ENCODE peak calls at places on chromosomes 12 and 14, in seven cellular contexts. I is testis; D is GM20000; E is fibroblast of the aortic adventitia; H is progenitor cell of endocrine pancreas; N is epithelial cell of esophagus; A is CD8-positive, alpha-beta T cell. C is an unnamed sample.

GRCh38 chr14:91402278-91403068 is 15.1 kb downstream of the CCDC88C start:
- DNase-seq in I (peak; percentile 81), D (no peak), E (peak; percentile 48), H (no peak), N (no peak), A (no peak), C (no peak)

GRCh38 chr14:93207468-93208308 is 632 bp downstream of the UBR7 start:
- DNase-seq in I (peak; percentile 56), D (peak; percentile 64), E (peak; percentile 51), H (peak; percentile 49), N (peak; percentile 55), A (peak; percentile 40), C (peak; percentile 57)

GRCh38 chr12:29795715-29796114 is 12.0 kb upstream of the TMTC1 start:
- DNase-seq in I (no peak), D (no peak), E (no peak), H (no peak), N (no peak), A (no peak), C (no peak)

GRCh38 chr12:110647669-110648068 is 33.7 kb downstream of the TCTN1 start:
- DNase-seq in I (no peak), D (no peak), E (no peak), H (no peak), N (no peak), A (peak; percentile 34), C (no peak)

GRCh38 chr14:38947343-38947742 is 155.7 kb downstream of the SEC23A start:
- DNase-seq in I (no peak), D (no peak), E (no peak), H (no peak), N (no peak), A (no peak), C (no peak)

GRCh38 chr14:51638071-51638944 is 13.4 kb upstream of the FRMD6 start:
- DNase-seq in I (peak; percentile 23), D (no peak), E (peak; percentile 68), H (no peak), N (no peak), A (no peak), C (no peak)

GRCh38 chr14:73180385-73180805 is 44.1 kb downstream of the PSEN1 start:
- DNase-seq in I (no peak), D (no peak), E (peak; percentile 86), H (no peak), N (peak; percentile 91), A (no peak), C (no peak)

GRCh38 chr12:2431810-2432209 is 363.0 kb upstream of the FKBP4 start:
- DNase-seq in I (no peak), D (no peak), E (peak; percentile 49), H (no peak), N (no peak), A (no peak), C (no peak)

GRCh38 chr12:13342971-13343370 is 146.4 kb downstream of the EMP1 start:
- DNase-seq in I (no peak), D (no peak), E (peak; percentile 46), H (no peak), N (peak; percentile 7), A (no peak), C (no peak)

GRCh38 chr14:50864911-50865310 is 6.9 kb upstream of the ABHD12B start:
- DNase-seq in I (no peak), D (no peak), E (no peak), H (no peak), N (no peak), A (no peak), C (no peak)

GRCh38 chr14:76834296-76834695 is 8.1 kb downstream of the LRRC74A start:
- DNase-seq in I (no peak), D (no peak), E (no peak), H (peak; percentile 27), N (no peak), A (no peak), C (no peak)

GRCh38 chr14:95043732-95044462 is 113.4 kb downstream of the DICER1 start:
- DNase-seq in I (no peak), D (no peak), E (no peak), H (no peak), N (no peak), A (no peak), C (no peak)

GRCh38 chr12:58105225-58106119 is 164.1 kb downstream of the ATP23 start:
- DNase-seq in I (no peak), D (no peak), E (peak; percentile 2), H (no peak), N (peak; percentile 17), A (no peak), C (no peak)

GRCh38 chr14:21163721-21164120 is 7.9 kb upstream of the OR5AU1 start:
- DNase-seq in I (no peak), D (no peak), E (no peak), H (no peak), N (no peak), A (no peak), C (no peak)

GRCh38 chr14:103072595-103073366 is 11.2 kb upstream of the LBHD2 start:
- DNase-seq in I (no peak), D (no peak), E (no peak), H (no peak), N (peak; percentile 45), A (no peak), C (no peak)

GRCh38 chr12:75725505-75726120 is 214.2 kb upstream of the KRR1 start:
- DNase-seq in I (no peak), D (no peak), E (peak; percentile 75), H (no peak), N (peak; percentile 83), A (no peak), C (no peak)

GRCh38 chr14:55372423-55372822 is 39.2 kb downstream of the ATG14 start:
- DNase-seq in I (no peak), D (no peak), E (no peak), H (no peak), N (no peak), A (no peak), C (no peak)

DNA sequence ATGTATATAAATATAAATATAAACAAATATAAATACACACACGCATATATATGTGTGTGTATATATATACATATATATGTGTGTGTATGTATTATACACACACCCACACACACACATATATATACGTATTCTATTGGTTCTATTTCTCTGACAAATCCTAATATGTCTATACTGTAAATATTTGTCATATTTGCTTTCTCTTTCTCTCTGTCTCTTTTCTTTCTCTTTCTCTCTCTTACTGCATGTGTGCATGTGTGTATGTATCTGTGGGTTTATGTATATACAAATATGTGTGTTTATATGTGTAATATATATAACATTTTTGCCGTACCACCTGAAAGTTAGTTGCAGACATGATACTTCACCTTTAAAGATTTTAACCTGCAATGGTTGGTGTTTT is 174.2 kb upstream of the PLEKHG7 start:
- DNase-seq in I (no peak), D (no peak), E (no peak), H (no peak), N (no peak), A (no peak), C (no peak)
- TF ChIP-seq CTCF in I (no peak), D (no peak), E (no peak), H (no peak), N (no peak), A (no peak), C (no peak)

DNA sequence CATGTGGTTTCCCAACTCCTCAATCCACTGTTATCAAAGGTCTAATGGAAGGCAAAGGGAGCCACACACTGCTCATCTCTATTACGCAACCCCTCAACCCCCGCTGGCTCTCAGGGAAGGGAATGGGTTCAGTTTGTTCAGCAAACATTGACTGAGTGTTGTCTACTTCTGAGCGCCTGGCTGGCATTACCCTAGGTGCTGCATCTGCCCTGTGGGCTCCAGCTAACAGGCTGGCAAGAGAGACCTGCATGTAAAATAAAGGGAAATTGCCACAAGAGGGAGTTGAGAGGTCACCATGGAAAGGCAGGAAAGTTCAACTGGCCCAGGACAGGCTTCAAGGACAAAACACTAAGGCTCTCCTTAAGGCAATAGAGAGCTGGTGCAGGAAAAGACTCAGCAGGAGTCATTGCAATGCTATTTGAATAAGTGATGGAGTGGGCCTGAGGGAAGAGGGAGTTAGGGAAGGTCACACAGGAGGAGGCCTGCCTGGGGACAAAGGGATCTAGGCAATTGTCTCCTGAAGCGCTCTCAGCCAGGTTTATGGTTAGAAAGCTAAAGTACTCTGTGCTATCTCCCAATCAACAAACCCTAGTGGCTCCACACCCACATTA is 5.5 kb upstream of the ZNF740 start:
- DNase-seq in I (no peak), D (no peak), E (peak; percentile 44), H (peak; percentile 7), N (peak; percentile 38), A (no peak), C (no peak)
- TF ChIP-seq CTCF in I (no peak), D (no peak), E (peak; percentile 23), H (peak; percentile 45), N (peak; percentile 19), A (no peak), C (peak; percentile 2)

GRCh38 chr12:77932216-77932615 is 101.5 kb downstream of the NAV3 start:
- DNase-seq in I (no peak), D (no peak), E (no peak), H (no peak), N (no peak), A (no peak), C (no peak)
- TF ChIP-seq CTCF in I (no peak), D (no peak), E (no peak), H (no peak), N (peak; percentile 13), A (no peak), C (no peak)

GRCh38 chr14:104507443-104507842 is 72.1 kb upstream of the C14orf180 start:
- DNase-seq in I (no peak), D (no peak), E (no peak), H (no peak), N (no peak), A (no peak), C (peak; percentile 13)
- TF ChIP-seq CTCF in I (no peak), D (no peak), E (no peak), H (no peak), N (no peak), A (no peak), C (no peak)

GRCh38 chr12:96906849-96907664 is at the start of gene NEDD1:
- DNase-seq in I (peak; percentile 91), D (peak; percentile 94), E (peak; percentile 67), H (peak; percentile 84), N (peak; percentile 78), A (peak; percentile 78), C (peak; percentile 95)

GRCh38 chr12:96908170-96908675 is 1.2 kb downstream of the NEDD1 start:
- DNase-seq in I (no peak), D (peak; percentile 54), E (no peak), H (no peak), N (peak; percentile 32), A (no peak), C (peak; percentile 65)

GRCh38 chr12:96902076-96902475 is 5.0 kb upstream of the NEDD1 start:
- DNase-seq in I (no peak), D (no peak), E (no peak), H (no peak), N (no peak), A (no peak), C (no peak)

GRCh38 chr12:96907681-96908163 is 665 bp downstream of the NEDD1 start:
- DNase-seq in I (peak; percentile 29), D (peak; percentile 30), E (peak; percentile 40), H (no peak), N (peak; percentile 27), A (peak; percentile 26), C (peak; percentile 28)

GRCh38 chr12:96906498-96906848 is 584 bp upstream of the NEDD1 start:
- DNase-seq in I (no peak), D (no peak), E (no peak), H (no peak), N (no peak), A (peak; percentile 22), C (no peak)
- TF ChIP-seq CTCF in I (no peak), D (no peak), E (no peak), H (no peak), N (no peak), A (no peak), C (no peak)